ENCODE peak calls at places on chromosomes 11 and 22, in four cellular contexts. M, H, I and X are unnamed samples.
A peak's percentile ranks its signal among the peaks of the same experiment; 100 is the strongest.

GRCh38 chr11:1485504-1485885 is 1.1 kb downstream of the MOB2 start:
- DNase-seq in M (no peak), I (no peak), H (no peak), X (no peak)

GRCh38 chr11:130785376-130786110 is 130.7 kb downstream of the SNX19 start:
- DNase-seq in M (peak; percentile 66), H (peak; percentile 75), I (no peak), X (peak; percentile 55)

GRCh38 chr11:133996671-133997070 is 39.9 kb upstream of the IGSF9B start:
- DNase-seq in M (no peak), H (no peak), I (no peak), X (no peak)

GRCh38 chr11:81207421-81208054 is 1526.1 kb downstream of the FAM181B start:
- DNase-seq in I (no peak), M (no peak), H (no peak), X (no peak)

GRCh38 chr11:68840661-68841653 is 759 bp downstream of the CPT1A start:
- DNase-seq in H (peak; percentile 77), I (peak; percentile 54), M (peak; percentile 34), X (no peak)

GRCh38 chr11:105265859-105266258 is 126.3 kb upstream of the CARD18 start:
- DNase-seq in H (peak; percentile 71), I (no peak), M (no peak), X (peak; percentile 4)

GRCh38 chr22:33477131-33478111 is 419.2 kb upstream of the SYN3 start:
- DNase-seq in M (no peak), I (no peak), H (no peak), X (no peak)

GRCh38 chr11:65814131-65814959 is 19.4 kb upstream of the SNX32 start:
- DNase-seq in H (no peak), M (no peak), I (no peak), X (peak; percentile 65)

GRCh38 chr11:85961930-85962363 is 106.8 kb downstream of the CCDC83 start:
- DNase-seq in M (no peak), I (no peak), H (peak; percentile 40), X (peak; percentile 31)

GRCh38 chr11:79159657-79160450 is 281.0 kb downstream of the TENM4 start:
- DNase-seq in M (no peak), H (no peak), I (no peak), X (no peak)

GRCh38 chr11:120324932-120325810 is at the start of gene TLCD5:
- DNase-seq in I (peak; percentile 72), M (peak; percentile 94), H (peak; percentile 66), X (peak; percentile 63)

GRCh38 chr11:17012179-17012578 is 2.0 kb downstream of the PLEKHA7 start:
- DNase-seq in I (no peak), M (no peak), H (no peak), X (no peak)

GRCh38 chr11:66332371-66333219 is 3.6 kb downstream of the RIN1 start:
- DNase-seq in I (no peak), H (no peak), M (no peak), X (no peak)

GRCh38 chr11:74611369-74611861 is 19.0 kb downstream of the POLD3 start:
- DNase-seq in M (peak; percentile 15), H (peak; percentile 79), I (no peak), X (no peak)

GRCh38 chr22:18987765-18988164 is 51.7 kb upstream of the PRODH start:
- DNase-seq in I (no peak), M (peak; percentile 62), H (peak; percentile 6), X (no peak)
- TF ChIP-seq CTCF in I (no peak), M (peak; percentile 64), H (peak; percentile 47), X (peak; percentile 66)

GRCh38 chr11:113904379-113905101 is at the start of gene HTR3B:
- DNase-seq in M (no peak), H (no peak), I (no peak), X (no peak)

GRCh38 chr11:113906515-113906914 is 1.9 kb downstream of the HTR3B start:
- DNase-seq in H (no peak), M (no peak), I (no peak), X (no peak)

GRCh38 chr11:113907681-113908080 is 3.1 kb downstream of the HTR3B start:
- DNase-seq in M (no peak), I (no peak), H (no peak), X (no peak)

GRCh38 chr11:113907155-113907554 is 2.6 kb downstream of the HTR3B start:
- DNase-seq in I (no peak), H (no peak), M (no peak), X (no peak)

DNA sequence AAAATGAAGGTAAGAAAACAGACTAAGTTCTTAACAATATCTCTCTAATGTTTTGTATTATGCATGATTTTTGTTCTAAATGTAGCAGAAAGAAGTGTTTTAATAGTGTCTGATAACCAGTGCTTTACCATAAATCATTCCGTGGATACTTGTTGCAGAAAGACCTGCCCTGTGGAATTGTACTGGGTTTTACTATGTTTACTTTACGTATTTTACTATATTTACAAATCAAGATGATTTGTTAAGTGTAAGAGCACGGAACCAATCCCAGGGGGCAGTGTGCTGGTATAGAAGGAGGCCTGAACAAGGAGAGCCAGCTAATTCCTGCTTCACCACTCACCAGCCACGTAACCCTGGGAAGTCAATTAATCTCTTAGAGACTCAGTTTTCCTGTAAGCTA is 1.4 kb downstream of the HTR3B start:
- DNase-seq in M (peak; percentile 76), I (no peak), H (peak; percentile 55), X (no peak)
- H3K27ac ChIP-seq in M (no peak overlapping the region), I (no peak overlapping the region), H (no peak overlapping the region), X (no peak overlapping the region)

DNA sequence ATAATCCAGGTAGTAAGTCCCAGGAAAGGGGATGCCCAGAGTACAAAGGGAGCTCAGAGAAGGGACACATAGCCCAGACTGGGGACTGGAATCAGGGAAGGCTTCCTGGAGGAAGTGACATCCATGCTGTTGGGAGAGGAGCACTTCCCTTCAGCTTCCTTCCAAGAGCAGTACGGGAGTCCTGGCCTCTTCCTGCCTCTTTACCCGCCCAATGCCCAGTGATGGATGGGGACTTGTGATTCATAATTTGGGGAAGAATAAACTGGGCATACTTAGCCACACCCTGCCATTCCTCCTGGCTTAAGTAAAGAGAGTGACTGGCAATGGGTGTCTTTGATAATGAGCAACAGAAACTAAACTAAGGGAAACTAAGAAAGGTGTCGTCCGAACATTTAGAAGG is 11.5 kb downstream of the C11orf91 start:
- DNase-seq in H (peak; percentile 32), M (no peak), I (no peak), X (no peak)
- H3K4me3 ChIP-seq in H (no peak overlapping the region), M (no peak overlapping the region), I (no peak overlapping the region), X (no peak overlapping the region)

GRCh38 chr11:8767466-8768142 is 85.0 kb downstream of the RPL27A start:
- DNase-seq in H (no peak), I (no peak), M (no peak), X (no peak)
- TF ChIP-seq CTCF in H (no peak), I (no peak), M (no peak), X (no peak)

DNA sequence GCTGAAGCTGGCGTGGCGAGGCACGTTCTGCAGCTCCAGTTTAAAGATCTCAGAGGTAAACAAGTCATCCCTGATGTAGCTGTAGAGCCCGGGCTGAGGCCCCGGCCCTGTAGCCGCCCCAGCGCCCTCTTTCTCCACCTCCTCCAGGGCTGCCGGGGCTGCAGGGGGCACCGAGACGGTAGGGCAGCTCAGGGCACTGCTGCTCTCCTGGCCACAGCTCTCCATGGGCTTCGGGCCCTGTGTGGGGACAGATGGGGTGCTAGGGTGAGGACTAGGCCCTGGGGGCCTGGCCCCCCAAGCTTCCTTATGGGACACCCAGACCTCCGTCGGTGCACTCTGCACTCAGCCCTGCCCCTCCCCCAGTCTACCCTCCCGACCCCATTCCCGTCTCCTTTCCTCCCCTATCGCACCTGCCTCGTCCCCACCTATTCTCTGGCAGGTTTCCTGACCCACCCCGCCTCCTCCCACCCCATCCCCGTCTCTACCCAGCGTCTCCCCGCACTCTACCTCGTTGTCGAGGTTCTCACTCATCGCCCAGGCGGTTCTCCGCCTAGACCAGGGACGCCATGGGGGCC is 559 bp downstream of the RANBP1 start:
- DNase-seq in I (peak; percentile 41), H (no peak), M (peak; percentile 13), X (no peak)
- H3K27ac ChIP-seq in I (peak overlapping the region; percentile 75), H (peak overlapping the region; percentile 91), M (no peak overlapping the region), X (peak overlapping the region; percentile 83)

DNA sequence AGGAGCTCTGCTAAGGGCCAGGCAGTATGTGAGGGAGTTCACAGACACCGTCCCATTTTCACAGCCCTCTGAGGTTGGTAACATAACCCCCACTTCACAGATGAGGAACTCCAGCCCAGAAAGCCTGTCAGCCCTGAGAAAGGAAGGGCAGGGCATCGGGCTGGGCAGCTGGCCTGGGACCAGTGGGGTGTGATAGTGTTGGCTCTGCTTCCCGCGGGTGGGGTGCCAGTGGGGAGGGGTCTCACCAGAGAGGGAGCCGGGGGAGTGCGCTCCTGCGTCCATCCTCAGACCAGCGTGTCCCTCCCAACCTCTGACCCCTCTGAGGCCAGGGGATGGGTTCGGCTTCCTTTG is 2.3 kb downstream of the TAGLN start:
- DNase-seq in I (no peak), H (no peak), M (no peak), X (no peak)
- H3K4me3 ChIP-seq in I (peak overlapping the region; percentile 58), H (peak overlapping the region; percentile 68), M (no peak overlapping the region), X (peak overlapping the region; percentile 69)

DNA sequence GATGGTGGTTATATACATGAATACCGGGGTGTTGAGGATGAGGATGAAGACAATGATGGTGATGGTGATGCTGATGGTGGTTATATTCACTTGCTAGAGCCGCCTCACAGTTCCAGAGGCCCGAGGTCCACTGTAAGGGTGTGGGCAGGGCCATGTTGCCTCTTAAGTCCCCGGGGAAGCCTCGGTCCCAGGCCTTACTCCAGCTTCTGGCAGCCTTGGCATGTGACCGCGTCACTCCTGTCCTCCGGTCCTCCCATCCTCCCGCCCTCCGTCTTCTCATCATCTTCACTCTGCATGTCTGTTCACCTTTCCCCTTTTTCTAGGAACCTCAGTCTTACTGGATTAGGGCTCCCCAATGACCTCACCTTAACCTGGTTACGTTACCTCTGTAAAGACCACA is 54.6 kb downstream of the IGLL1 start:
- DNase-seq in H (no peak), M (no peak), I (no peak), X (no peak)
- TF ChIP-seq CTCF in H (no peak), M (no peak), I (no peak), X (no peak)

DNA sequence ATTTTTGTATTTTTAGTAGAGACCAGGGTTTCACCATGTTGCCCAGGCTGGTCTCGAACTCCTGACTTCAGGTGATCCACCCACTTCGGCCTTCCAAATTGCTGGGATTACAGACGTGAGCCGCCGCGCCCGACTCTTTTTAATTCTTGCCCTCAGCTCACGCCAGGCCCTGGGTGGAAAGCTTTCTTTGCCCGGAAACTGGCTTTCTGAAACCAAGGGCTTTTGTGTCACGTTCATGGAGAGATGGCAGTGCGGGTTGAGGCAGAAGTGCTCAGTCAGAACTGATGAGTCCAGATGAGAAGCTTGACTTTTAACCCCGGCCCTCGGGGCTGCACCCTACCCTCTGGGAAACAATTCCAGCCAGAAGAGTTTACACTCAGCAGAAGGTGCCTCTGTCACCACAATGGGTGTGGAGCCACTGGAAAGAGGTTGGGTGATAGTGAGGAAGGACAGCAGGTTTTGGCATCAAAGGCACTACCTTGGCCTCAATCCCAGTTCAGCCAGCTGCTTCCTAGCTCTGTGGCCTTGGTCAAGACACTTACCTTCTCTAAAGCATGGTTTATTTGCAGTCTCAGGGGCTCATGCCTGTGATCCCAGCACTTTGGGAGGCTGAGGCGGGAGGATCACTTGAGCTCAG is 890 bp upstream of the ARFGAP3 start:
- DNase-seq in I (no peak), M (no peak), H (no peak), X (no peak)
- H3K27ac ChIP-seq in I (peak overlapping the region; percentile 88), M (no peak overlapping the region), H (no peak overlapping the region), X (no peak overlapping the region)